ENCODE peak calls at places on chromosomes 6 and 20, in seven cellular contexts. E, K, G, Q, R, C and J are unnamed samples.

GRCh38 chr6:142850653-142851434 is 94.1 kb downstream of the HIVEP2 start:
- DNase-seq in R (no peak), E (peak; percentile 58), G (no peak), Q (peak; percentile 44), K (no peak), C (no peak), J (no peak)

GRCh38 chr20:57773059-57773815 is 63.4 kb upstream of the PMEPA1 start:
- DNase-seq in C (no peak), R (no peak), Q (no peak), G (no peak), K (no peak), E (no peak), J (no peak)

GRCh38 chr6:76416821-76417605 is 344.6 kb upstream of the IMPG1 start:
- DNase-seq in K (peak; percentile 26), Q (no peak), G (no peak), R (no peak), E (no peak), C (no peak), J (no peak)

GRCh38 chr20:59831901-59832240 is 101.6 kb downstream of the SYCP2 start:
- DNase-seq in K (no peak), Q (no peak), E (no peak), C (peak; percentile 42), R (no peak), G (no peak), J (no peak)

GRCh38 chr6:145798530-145798929 is 16.1 kb downstream of the FBXO30 start:
- DNase-seq in C (no peak), R (peak; percentile 72), G (no peak), K (no peak), E (peak; percentile 68), Q (no peak), J (no peak)

GRCh38 chr6:3911614-3912336 is 62.6 kb downstream of the FAM50B start:
- DNase-seq in Q (no peak), R (peak; percentile 85), C (peak; percentile 60), G (no peak), E (peak; percentile 89), K (peak; percentile 85), J (no peak)

GRCh38 chr6:158087519-158087867 is 80.6 kb downstream of the SERAC1 start:
- DNase-seq in Q (no peak), E (no peak), R (no peak), C (no peak), K (no peak), G (no peak), J (no peak)

GRCh38 chr20:36519944-36520343 is 21.4 kb upstream of the MYL9 start:
- DNase-seq in R (no peak), Q (no peak), G (no peak), E (no peak), C (no peak), K (no peak), J (no peak)

GRCh38 chr6:33313105-33313708 is 671 bp downstream of the TAPBP start:
- DNase-seq in C (no peak), R (peak; percentile 27), E (no peak), K (peak; percentile 14), Q (peak; percentile 68), G (no peak), J (peak; percentile 75)

GRCh38 chr6:106421491-106421890 is 61.0 kb downstream of the CRYBG1 start:
- DNase-seq in G (no peak), Q (no peak), R (no peak), C (no peak), E (peak; percentile 67), K (no peak), J (no peak)

GRCh38 chr6:111988926-111989325 is 65.0 kb upstream of the CCN6 start:
- DNase-seq in E (no peak), G (no peak), C (no peak), R (no peak), Q (no peak), K (no peak), J (no peak)